ENCODE peak calls at places on chromosomes 7 and 10, in eight cellular contexts. B is NCI-H1417; G is EL; Q is GM03348; M is HS-5; N is stimulated activated CD4-positive, alpha-beta T cell treated with anti-CD3 and anti-CD28 coated beads, Interleukin-12 subunit alpha, Interleukin-12 subunit beta, amount 100 ng/mL, for 48 hours; X is Ammon's horn; W is NCI-H1092 treated with DMSO at 0.1 percent for 48 hours. F is an unnamed sample.

GRCh38 chr10:101938316-101939272 is 95.0 kb upstream of the KCNIP2 start:
- DNase-seq in B (no peak), G (peak; percentile 92), Q (peak; percentile 76), M (peak; percentile 71), N (no peak), X (no peak), W (no peak), F (no peak)

GRCh38 chr10:521844-522243 is 167.6 kb downstream of the DIP2C start:
- DNase-seq in B (no peak), G (no peak), Q (no peak), M (no peak), N (no peak), X (peak; percentile 70), W (no peak), F (no peak)

GRCh38 chr10:126270116-126270515 is 118.2 kb downstream of the ADAM12 start:
- DNase-seq in B (no peak), G (peak; percentile 79), Q (no peak), M (peak; percentile 57), N (no peak), X (no peak), W (no peak), F (no peak)

GRCh38 chr10:100882681-100883321 is 30.0 kb upstream of the SLF2 start:
- DNase-seq in B (no peak), G (peak; percentile 59), Q (peak; percentile 43), M (no peak), N (no peak), X (no peak), W (no peak), F (no peak)

GRCh38 chr10:31262672-31263071 is 56.3 kb upstream of the ZEB1 start:
- DNase-seq in B (no peak), G (peak; percentile 52), Q (peak; percentile 64), M (no peak), N (no peak), X (no peak), W (no peak), F (no peak)

GRCh38 chr7:11931306-11931705 is 99.3 kb upstream of the THSD7A start:
- DNase-seq in B (no peak), G (no peak), Q (no peak), M (no peak), N (no peak), X (no peak), W (no peak), F (no peak)

GRCh38 chr10:117092386-117092785 is 45.7 kb downstream of the VAX1 start:
- DNase-seq in B (no peak), G (no peak), Q (no peak), M (no peak), N (no peak), X (peak; percentile 32), W (no peak), F (no peak)

GRCh38 chr7:104978460-104978859 is 35.5 kb upstream of the KMT2E start:
- DNase-seq in B (no peak), G (no peak), Q (no peak), M (no peak), N (no peak), X (peak; percentile 55), W (no peak), F (no peak)

GRCh38 chr10:101011517-101012423 is 12.2 kb downstream of the LZTS2 start:
- DNase-seq in B (no peak), G (peak; percentile 40), Q (peak; percentile 40), M (no peak), N (no peak), X (no peak), W (no peak), F (no peak)

GRCh38 chr7:1739593-1739992 is 69.5 kb downstream of the ELFN1 start:
- DNase-seq in B (no peak), G (no peak), Q (no peak), M (no peak), N (no peak), X (no peak), W (no peak), F (no peak)

GRCh38 chr7:98027342-98028033 is 37.5 kb upstream of the OCM2 start:
- DNase-seq in B (no peak), G (no peak), Q (no peak), M (no peak), N (no peak), X (no peak), W (no peak), F (no peak)

F was measured in NCI-H748 treated with DMSO at 0.1 percent for 48 hours.